ENCODE peak calls at places on chromosomes 4 and X, in seven cellular contexts. G is lung, F is lung microvascular endothelial cell, Z is HFFc6, J is GM19239, K is Right ventricle myocardium superior, U is astrocyte of the cerebellum. L is an unnamed sample.

GRCh38 chrX:69309074-69309792 is 144.0 kb upstream of the PJA1 start:
- DNase-seq in J (no peak), Z (no peak), F (no peak), U (no peak), G (no peak), K (no peak), L (no peak)

GRCh38 chr4:127182687-127183086 is 450.1 kb upstream of the INTU start:
- DNase-seq in U (no peak), F (no peak), G (no peak), Z (no peak), K (no peak), J (no peak), L (no peak)

GRCh38 chr4:165810726-165811125 is 62.3 kb upstream of the TLL1 start:
- DNase-seq in F (no peak), J (no peak), G (no peak), Z (no peak), U (no peak), K (no peak), L (peak)

GRCh38 chr4:109640644-109641043 is 62.6 kb downstream of the CASP6 start:
- DNase-seq in Z (no peak), J (no peak), F (no peak), U (no peak), K (no peak), G (no peak), L (no peak)

GRCh38 chr4:158682071-158682470 is 10.0 kb downstream of the ETFDH start:
- DNase-seq in K (no peak), F (no peak), U (no peak), J (no peak), G (no peak), Z (no peak), L (no peak)

GRCh38 chrX:5791721-5792120 is 436.9 kb downstream of the NLGN4X start:
- DNase-seq in K (no peak), G (no peak), J (no peak), U (no peak), F (no peak), Z (no peak), L (no peak)

GRCh38 chr4:138611721-138612120 is 369.6 kb upstream of the SLC7A11 start:
- DNase-seq in G (no peak), J (no peak), K (no peak), F (no peak), Z (no peak), U (no peak), L (no peak)

GRCh38 chrX:14936561-14936960 is 63.3 kb downstream of the MOSPD2 start:
- DNase-seq in F (no peak), K (no peak), G (no peak), J (no peak), U (peak), Z (peak), L (no peak)

GRCh38 chr4:38382492-38382891 is 281.5 kb upstream of the KLF3 start:
- DNase-seq in G (no peak), K (no peak), Z (no peak), F (no peak), J (no peak), U (no peak), L (no peak)

GRCh38 chr4:180635276-180635675 is 1607.9 kb upstream of the TENM3 start:
- DNase-seq in U (no peak), F (no peak), J (no peak), K (no peak), G (no peak), Z (no peak), L (no peak)

GRCh38 chr4:151744614-151745013 is 16.2 kb downstream of the GATB start:
- DNase-seq in J (no peak), F (peak), U (peak), K (no peak), Z (peak), G (no peak), L (peak)

GRCh38 chr4:4842476-4843441 is 16.7 kb upstream of the MSX1 start:
- DNase-seq in G (no peak), F (no peak), U (no peak), J (no peak), K (no peak), Z (no peak), L (no peak)

GRCh38 chrX:129957241-129958099 is 25.0 kb upstream of the BCORL1 start:
- DNase-seq in G (peak), U (no peak), Z (peak), J (peak), F (peak), K (peak), L (no peak)

GRCh38 chr4:112857461-112857860 is 192.0 kb upstream of the ANK2 start:
- DNase-seq in F (no peak), K (no peak), G (no peak), Z (peak), J (no peak), U (peak), L (peak)

GRCh38 chr4:101790521-101791188 is at the start of gene BANK1:
- DNase-seq in G (peak), K (peak), U (no peak), F (peak), J (peak), Z (no peak), L (no peak)

GRCh38 chr4:41718907-41719306 is 29.6 kb downstream of the PHOX2B start:
- DNase-seq in K (no peak), U (peak), Z (peak), G (no peak), J (no peak), F (no peak), L (no peak)

GRCh38 chr4:18937746-18938145 is 916.2 kb upstream of the LCORL start:
- DNase-seq in U (no peak), G (no peak), K (no peak), Z (no peak), J (no peak), F (no peak), L (no peak)

GRCh38 chrX:26649534-26649933 is 433.6 kb downstream of the MAGEB5 start:
- DNase-seq in J (no peak), U (no peak), F (peak), K (no peak), Z (no peak), G (no peak), L (no peak)

GRCh38 chrX:27336466-27337091 is 126.6 kb downstream of the PPP4R3C start:
- DNase-seq in F (peak), K (peak), G (peak), Z (no peak), J (no peak), U (no peak), L (no peak)

GRCh38 chr4:65623509-65623908 is 46.8 kb downstream of the EPHA5 start:
- DNase-seq in Z (peak), J (no peak), F (no peak), U (peak), G (no peak), K (no peak), L (peak)

GRCh38 chrX:142238536-142238935 is 33.4 kb upstream of the MAGEC2 start:
- DNase-seq in U (no peak), K (no peak), F (no peak), G (no peak), Z (no peak), J (no peak), L (no peak)

GRCh38 chrX:139882299-139882698 is 50.6 kb downstream of the ATP11C start:
- DNase-seq in J (no peak), U (no peak), G (no peak), Z (no peak), F (peak), K (no peak), L (no peak)

GRCh38 chr4:16034010-16034829 is 49.6 kb downstream of the PROM1 start:
- DNase-seq in U (no peak), F (no peak), J (no peak), G (no peak), K (no peak), Z (no peak), L (no peak)

L was measured in skeletal muscle cell.